ENCODE peak calls at places on chromosomes 16 and 17, in nine cellular contexts. Z is fibroblast of mammary gland, D is bronchial epithelial cell, J is AG04450, I is GM20000, S is mammary epithelial cell, N is GM12865, K is PC-3, H is fibroblast of the aortic adventitia. E is an unnamed sample.
A peak's percentile ranks its signal among the peaks of the same experiment; 100 is the strongest.

GRCh38 chr17:14297161-14297851 is 3.6 kb upstream of the HS3ST3B1 start:
- DNase-seq in S (peak; percentile 42), K (peak; percentile 34), I (peak; percentile 36), Z (peak; percentile 64), D (no peak), J (no peak), N (no peak), H (peak; percentile 64), E (no peak)

GRCh38 chr16:15835136-15835878 is 21.5 kb downstream of the MYH11 start:
- DNase-seq in Z (no peak), J (no peak), I (no peak), K (no peak), D (no peak), S (no peak), N (peak; percentile 60), H (no peak), E (no peak)

GRCh38 chr16:56336711-56337110 is 88.6 kb downstream of the AMFR start:
- DNase-seq in D (no peak), S (no peak), Z (no peak), K (no peak), N (no peak), J (no peak), H (no peak), I (no peak), E (no peak)

GRCh38 chr17:57138956-57139576 is 54.0 kb downstream of the AKAP1 start:
- DNase-seq in N (peak; percentile 29), J (no peak), Z (peak; percentile 39), K (peak; percentile 54), D (peak; percentile 47), H (no peak), I (no peak), S (no peak), E (no peak)

GRCh38 chr16:27402569-27402963 is 592 bp downstream of the IL21R start:
- DNase-seq in K (no peak), I (no peak), S (no peak), J (no peak), D (no peak), H (no peak), N (no peak), Z (no peak), E (no peak)

GRCh38 chr17:71329310-71330098 is 791.3 kb upstream of the SOX9 start:
- DNase-seq in S (no peak), J (no peak), N (no peak), H (no peak), K (no peak), Z (no peak), I (no peak), D (peak; percentile 52), E (peak; percentile 50)

GRCh38 chr17:44251062-44251461 is 16.9 kb downstream of the SLC4A1 start:
- DNase-seq in D (no peak), I (no peak), K (no peak), Z (no peak), S (no peak), N (no peak), J (no peak), H (no peak), E (no peak)

GRCh38 chr16:64131423-64131822 is 990.4 kb downstream of the CDH11 start:
- DNase-seq in K (no peak), D (no peak), J (no peak), S (no peak), H (no peak), N (no peak), I (no peak), Z (no peak), E (no peak)

GRCh38 chr17:46756061-46756735 is 62.3 kb downstream of the WNT3 start:
- DNase-seq in S (no peak), N (no peak), K (no peak), J (no peak), H (no peak), Z (no peak), D (no peak), I (no peak), E (no peak)

GRCh38 chr16:62872339-62872738 is 836.1 kb upstream of the CDH8 start:
- DNase-seq in H (no peak), K (no peak), S (no peak), J (no peak), D (no peak), N (no peak), I (no peak), Z (no peak), E (no peak)

GRCh38 chr17:65472602-65473001 is 88.8 kb downstream of the AXIN2 start:
- DNase-seq in Z (peak; percentile 62), S (no peak), N (no peak), J (no peak), I (no peak), H (peak; percentile 78), D (no peak), K (no peak), E (peak; percentile 90)

GRCh38 chr16:51888021-51888420 is 658.9 kb downstream of the TOX3 start:
- DNase-seq in S (peak; percentile 74), H (peak; percentile 31), J (no peak), K (no peak), Z (peak; percentile 13), I (no peak), N (no peak), D (peak; percentile 94), E (no peak)

DNA sequence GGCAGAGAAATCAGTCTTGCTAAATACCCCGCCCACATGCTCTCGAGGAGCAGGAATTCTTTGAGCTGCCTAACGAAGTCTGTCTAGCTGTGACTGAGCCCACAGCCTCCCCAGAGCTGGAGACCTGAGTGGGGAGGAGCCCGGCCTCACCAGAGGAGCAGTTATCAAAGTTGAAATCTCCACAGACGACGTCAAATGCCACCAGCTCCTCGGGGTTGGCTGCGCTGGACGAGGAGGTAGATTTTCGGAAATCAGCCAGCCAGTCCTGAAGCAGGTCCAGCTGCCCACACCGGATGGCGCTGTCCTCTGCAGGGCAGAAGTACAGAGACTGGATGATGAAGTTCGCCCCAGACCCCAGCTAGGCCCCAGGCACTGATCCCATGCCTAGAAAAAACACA is 53.8 kb downstream of the PRMT7 start:
- DNase-seq in J (no peak), K (no peak), N (no peak), D (no peak), Z (peak; percentile 24), H (peak; percentile 13), I (no peak), S (no peak), E (no peak)
- TF ChIP-seq CTCF in J (peak; percentile 28), K (peak; percentile 19), N (peak; percentile 16), D (peak; percentile 24), Z (peak; percentile 19), H (no peak), I (no peak), S (peak; percentile 26), E (peak; percentile 46)

GRCh38 chr16:84746875-84747274 is 47.1 kb downstream of the USP10 start:
- DNase-seq in D (no peak), I (no peak), J (no peak), Z (no peak), H (no peak), N (peak; percentile 21), S (no peak), K (no peak), E (no peak)
- TF ChIP-seq CTCF in D (peak; percentile 11), I (no peak), J (peak; percentile 43), Z (peak; percentile 36), H (peak; percentile 28), N (no peak), S (peak; percentile 29), K (peak; percentile 53), E (peak; percentile 47)

DNA sequence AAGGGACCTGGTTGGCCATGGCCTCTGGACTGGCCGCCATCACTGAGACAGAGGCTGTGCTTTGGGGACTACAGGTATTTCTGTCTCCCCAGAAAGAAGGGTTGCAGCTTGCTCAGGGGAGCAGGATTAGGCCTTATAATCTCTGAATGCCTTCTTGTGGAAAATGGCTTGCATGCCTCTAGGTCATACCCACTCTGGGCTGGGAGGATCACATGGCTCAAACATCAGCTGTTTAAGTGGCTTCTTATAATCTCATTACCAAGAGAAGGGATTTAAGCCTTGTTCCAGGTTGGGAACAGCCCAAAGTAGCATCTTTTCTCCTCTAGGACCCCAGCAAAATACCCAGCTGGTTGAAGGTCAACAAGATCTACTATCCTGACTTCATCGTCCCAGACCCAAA is 19.1 kb downstream of the LIG3 start:
- DNase-seq in K (no peak), S (no peak), J (no peak), H (no peak), N (no peak), I (no peak), D (no peak), Z (no peak), E (no peak)
- TF ChIP-seq CTCF in K (no peak), S (no peak), J (no peak), H (no peak), N (no peak), I (no peak), D (no peak), Z (no peak), E (no peak)

GRCh38 chr17:48951572-48951971 is 6.9 kb upstream of the SNF8 start:
- DNase-seq in K (no peak), J (no peak), S (no peak), Z (no peak), N (no peak), I (no peak), D (no peak), H (no peak), E (no peak)

GRCh38 chr17:48952904-48953303 is 8.3 kb upstream of the SNF8 start:
- DNase-seq in D (no peak), J (no peak), S (no peak), H (no peak), N (peak; percentile 57), K (no peak), I (peak; percentile 38), Z (no peak), E (no peak)

GRCh38 chr17:48954300-48954755 is 9.7 kb upstream of the SNF8 start:
- DNase-seq in N (peak; percentile 39), Z (peak; percentile 65), S (no peak), J (no peak), K (peak; percentile 81), I (no peak), D (peak; percentile 27), H (peak; percentile 56), E (no peak)
- TF ChIP-seq CTCF in N (peak; percentile 12), Z (peak; percentile 87), S (peak; percentile 61), J (peak; percentile 67), K (peak; percentile 92), I (no peak), D (peak; percentile 49), H (peak; percentile 67), E (peak; percentile 80)

GRCh38 chr17:58352018-58352842 is at the start of gene SUPT4H1:
- DNase-seq in K (peak; percentile 99), I (peak; percentile 95), H (peak; percentile 90), Z (peak; percentile 88), J (peak; percentile 85), D (peak; percentile 86), S (peak; percentile 95), N (peak; percentile 97), E (peak; percentile 79)
- TF ChIP-seq CTCF in K (no peak), I (no peak), H (no peak), Z (no peak), J (no peak), D (no peak), S (peak; percentile 1), N (no peak), E (no peak)

GRCh38 chr16:10616744-10617640 is 36.6 kb upstream of the EMP2 start:
- DNase-seq in H (peak; percentile 47), J (no peak), Z (peak; percentile 65), N (no peak), S (peak; percentile 85), K (peak; percentile 75), I (no peak), D (peak; percentile 74), E (no peak)
- TF ChIP-seq CTCF in H (no peak), J (peak; percentile 20), Z (peak; percentile 15), N (no peak), S (peak; percentile 36), K (no peak), I (no peak), D (peak; percentile 25), E (peak; percentile 24)

GRCh38 chr17:17570207-17570797 is 21.2 kb downstream of the PEMT start:
- DNase-seq in D (no peak), J (no peak), Z (no peak), K (peak; percentile 72), N (no peak), S (no peak), H (peak; percentile 40), I (no peak), E (no peak)
- TF ChIP-seq CTCF in D (peak; percentile 48), J (peak; percentile 49), Z (peak; percentile 30), K (peak; percentile 82), N (no peak), S (peak; percentile 40), H (peak; percentile 46), I (no peak), E (peak; percentile 57)